ENCODE peak calls at places on chromosomes 3 and 15, in four cellular contexts. Y is ovary, I is non-pigmented ciliary epithelial cell, Q is GM23248. J is an unnamed sample.

GRCh38 chr15:89489376-89489775 is 7.0 kb downstream of the RHCG start:
- DNase-seq in I (no peak), Y (no peak), Q (no peak), J (no peak)

GRCh38 chr15:75397494-75397893 is 29.1 kb upstream of the MAN2C1 start:
- DNase-seq in Y (no peak), I (peak), Q (peak), J (no peak)

GRCh38 chr3:64220161-64220560 is 5.1 kb downstream of the PRICKLE2 start:
- DNase-seq in Y (no peak), I (no peak), Q (peak), J (no peak)

GRCh38 chr3:31166249-31166885 is 271.9 kb upstream of the GADL1 start:
- DNase-seq in Q (peak), Y (no peak), I (peak), J (no peak)

GRCh38 chr3:11198495-11198894 is 44.2 kb downstream of the HRH1 start:
- DNase-seq in Q (no peak), Y (no peak), I (no peak), J (no peak)

GRCh38 chr15:78372880-78373279 is 32.7 kb downstream of the CRABP1 start:
- DNase-seq in I (no peak), Q (no peak), Y (no peak), J (no peak)

GRCh38 chr15:85737061-85737460 is 57.7 kb downstream of the KLHL25 start:
- DNase-seq in I (no peak), Y (no peak), Q (no peak), J (no peak)

GRCh38 chr15:91989821-91990220 is 136.3 kb downstream of the SLCO3A1 start:
- DNase-seq in Q (no peak), Y (no peak), I (no peak), J (no peak)

GRCh38 chr3:48122504-48122903 is 65.7 kb downstream of the CDC25A start:
- DNase-seq in I (no peak), Q (no peak), Y (no peak), J (no peak)

GRCh38 chr15:38414351-38414750 is 39.6 kb upstream of the FAM98B start:
- DNase-seq in I (no peak), Y (peak), Q (peak), J (peak)

GRCh38 chr3:30475038-30475808 is 131.2 kb upstream of the TGFBR2 start:
- DNase-seq in Q (no peak), Y (no peak), I (no peak), J (no peak)

GRCh38 chr15:45134682-45135604 is 5.1 kb downstream of the DUOX1 start:
- DNase-seq in I (no peak), Q (no peak), Y (no peak), J (no peak)

GRCh38 chr3:52857108-52857507 is 22.3 kb upstream of the MUSTN1 start:
- DNase-seq in Q (no peak), I (no peak), Y (no peak), J (no peak)

GRCh38 chr3:127384717-127385539 is 97.1 kb upstream of the PRR20G start:
- DNase-seq in I (no peak), Y (no peak), Q (no peak), J (no peak)

GRCh38 chr3:196603683-196604082 is 35.2 kb downstream of the FBXO45 start:
- DNase-seq in Q (no peak), Y (no peak), I (no peak), J (no peak)

GRCh38 chr3:48631516-48632448 is 3.5 kb downstream of the SLC26A6 start:
- DNase-seq in Q (no peak), Y (no peak), I (no peak), J (no peak)

GRCh38 chr15:101138913-101139880 is 112.7 kb downstream of the CHSY1 start:
- DNase-seq in Q (no peak), I (no peak), Y (no peak), J (no peak)

GRCh38 chr15:32991544-32992192 is 202.8 kb downstream of the FMN1 start:
- DNase-seq in Y (no peak), I (no peak), Q (no peak), J (no peak)

GRCh38 chr3:4704552-4704951 is 211.4 kb downstream of the ITPR1 start:
- DNase-seq in Q (no peak), I (no peak), Y (no peak), J (no peak)

GRCh38 chr3:128496602-128497304 is 3.8 kb upstream of the GATA2 start:
- DNase-seq in I (no peak), Y (no peak), Q (peak), J (no peak)

GRCh38 chr15:52394020-52394608 is 98.5 kb upstream of the MYO5C start:
- DNase-seq in I (no peak), Y (no peak), Q (no peak), J (no peak)

GRCh38 chr15:95647878-95648277 is 682.6 kb upstream of the NR2F2 start:
- DNase-seq in I (no peak), Q (no peak), Y (no peak), J (no peak)

GRCh38 chr15:101091080-101092017 is 160.5 kb downstream of the CHSY1 start:
- DNase-seq in Y (peak), I (peak), Q (peak), J (peak)

GRCh38 chr3:178676942-178677606 is 140.8 kb downstream of the KCNMB2 start:
- DNase-seq in Y (no peak), I (no peak), Q (no peak), J (no peak)

GRCh38 chr3:42229266-42229941 is 36.6 kb downstream of the CCK start:
- DNase-seq in Y (no peak), Q (no peak), I (no peak), J (no peak)

GRCh38 chr15:100714034-100714748 is 111.8 kb downstream of the ASB7 start:
- DNase-seq in I (no peak), Y (no peak), Q (no peak), J (no peak)

GRCh38 chr3:52705688-52706686 is at the start of the genes GLT8D1 and SPCS1:
- DNase-seq in I (no peak), Y (peak), Q (peak), J (peak)

GRCh38 chr3:130656627-130657026 is 90.0 kb downstream of the PIK3R4 start:
- DNase-seq in Q (no peak), I (no peak), Y (no peak), J (no peak)

GRCh38 chr3:125072310-125072709 is 16.5 kb upstream of the HEG1 start:
- DNase-seq in Y (no peak), I (no peak), Q (peak), J (no peak)

GRCh38 chr15:49458145-49458544 is 35.1 kb downstream of the FGF7 start:
- DNase-seq in I (no peak), Y (no peak), Q (peak), J (no peak)

GRCh38 chr3:107884719-107885460 is 205.9 kb downstream of the CD47 start:
- DNase-seq in I (no peak), Q (peak), Y (no peak), J (no peak)

GRCh38 chr15:91857772-91858171 is 4.3 kb downstream of the SLCO3A1 start:
- DNase-seq in Q (no peak), I (no peak), Y (no peak), J (no peak)

GRCh38 chr15:41904487-41905359 is 10.9 kb upstream of the SPTBN5 start:
- DNase-seq in I (no peak), Q (peak), Y (peak), J (peak)

GRCh38 chr15:101451192-101451799 is 38.2 kb downstream of the PCSK6 start:
- DNase-seq in Q (peak), Y (peak), I (no peak), J (no peak)

GRCh38 chr3:190534386-190534785 is 20.5 kb downstream of the IL1RAP start:
- DNase-seq in Y (no peak), I (no peak), Q (peak), J (no peak)

GRCh38 chr3:108420926-108421325 is 89.5 kb downstream of the MYH15 start:
- DNase-seq in Y (no peak), I (peak), Q (peak), J (no peak)

GRCh38 chr3:129519896-129520440 is 8.5 kb upstream of the RHO start:
- DNase-seq in Q (no peak), Y (no peak), I (no peak), J (no peak)

GRCh38 chr3:41893977-41894376 is 67.9 kb downstream of the ULK4 start:
- DNase-seq in I (peak), Y (no peak), Q (peak), J (no peak)

GRCh38 chr15:46411900-46412299 is 777.1 kb downstream of the SQOR start:
- DNase-seq in Y (no peak), I (no peak), Q (no peak), J (no peak)

GRCh38 chr3:11556234-11556633 is 87.5 kb downstream of the VGLL4 start:
- DNase-seq in Q (no peak), I (no peak), Y (peak), J (no peak)